ENCODE peak calls at places on chromosomes 7 and 10, in five cellular contexts. G is fibroblast of pulmonary artery; E is heart right ventricle; U is HEK293T; M is stimulated activated CD4-positive, alpha-beta T cell treated with anti-CD3 and anti-CD28 coated beads, TNF-alpha, amount 100 ng/mL, for 24 hours. V is an unnamed sample.

GRCh38 chr10:133336131-133337078 is at the start of gene CALY:
- DNase-seq in G (no peak), E (no peak), U (peak; percentile 80), M (peak; percentile 53), V (no peak)

GRCh38 chr10:132742837-132743194 is 43.1 kb downstream of the NKX6-2 start:
- DNase-seq in G (no peak), E (no peak), U (no peak), M (no peak), V (no peak)

GRCh38 chr10:620417-620816 is 69.1 kb downstream of the DIP2C start:
- DNase-seq in G (no peak), E (no peak), U (no peak), M (no peak), V (no peak)

GRCh38 chr7:19585761-19586160 is 123.1 kb downstream of the POLR1F start:
- DNase-seq in G (no peak), E (no peak), U (no peak), M (no peak), V (peak; percentile 51)

GRCh38 chr7:43594020-43594419 is 11.1 kb downstream of the STK17A start:
- DNase-seq in G (no peak), E (no peak), U (no peak), M (no peak), V (no peak)

GRCh38 chr10:110524179-110524863 is 26.6 kb downstream of the DUSP5 start:
- DNase-seq in G (no peak), E (no peak), U (no peak), M (no peak), V (no peak)

GRCh38 chr10:77905086-77905735 is 21.3 kb downstream of the DLG5 start:
- DNase-seq in G (no peak), E (no peak), U (no peak), M (no peak), V (no peak)

GRCh38 chr7:22806754-22807153 is 15.9 kb downstream of the TOMM7 start:
- DNase-seq in G (no peak), E (no peak), U (no peak), M (no peak), V (no peak)

GRCh38 chr10:63267414-63268138 is 134.4 kb downstream of the NRBF2 start:
- DNase-seq in G (peak; percentile 89), E (peak; percentile 26), U (peak; percentile 11), M (no peak), V (peak; percentile 90)

V was measured in fibroblast of villous mesenchyme.